ENCODE peak calls at places on chromosomes 11 and 22, in eight cellular contexts. K, O, N, B, Y, Z, G and D are unnamed samples.

GRCh38 chr22:37661160-37661924 is 2.8 kb downstream of the PDXP start:
- DNase-seq in B (peak), Z (no peak), G (peak), N (peak), K (no peak), Y (peak), O (peak), D (peak)

GRCh38 chr22:50611341-50612060 is 10.9 kb downstream of the MAPK8IP2 start:
- DNase-seq in O (no peak), B (no peak), N (no peak), Z (no peak), K (no peak), Y (no peak), G (no peak), D (no peak)

GRCh38 chr22:48943567-48944432 is 883.9 kb downstream of the BRD1 start:
- DNase-seq in Y (no peak), Z (peak), O (no peak), G (peak), B (peak), K (no peak), N (peak), D (no peak)

GRCh38 chr11:68655806-68656205 is 28.5 kb upstream of the GAL start:
- DNase-seq in K (no peak), O (no peak), Z (no peak), G (no peak), B (no peak), N (no peak), Y (no peak), D (no peak)

GRCh38 chr11:46332568-46333128 is 14.6 kb upstream of the DGKZ start:
- DNase-seq in N (no peak), B (peak), Z (no peak), K (peak), Y (no peak), G (no peak), O (no peak), D (no peak)

GRCh38 chr11:35584321-35584720 is 33.9 kb upstream of the FJX1 start:
- DNase-seq in N (no peak), Y (peak), K (no peak), Z (no peak), O (peak), B (no peak), G (peak), D (peak)

GRCh38 chr11:2098691-2099522 is 40.3 kb downstream of the IGF2 start:
- DNase-seq in G (no peak), Z (no peak), Y (no peak), N (no peak), B (no peak), K (no peak), O (no peak), D (no peak)

GRCh38 chr11:8086571-8086970 is 5.6 kb downstream of the TUB start:
- DNase-seq in G (no peak), Y (no peak), K (no peak), Z (no peak), N (no peak), O (no peak), B (no peak), D (no peak)

GRCh38 chr11:118918686-118919280 is 6.9 kb downstream of the BCL9L start:
- DNase-seq in O (peak), K (no peak), Z (peak), G (no peak), N (no peak), Y (peak), B (no peak), D (peak)

GRCh38 chr11:120135838-120136237 is 2.1 kb downstream of the TRIM29 start:
- DNase-seq in K (no peak), Z (no peak), B (no peak), Y (no peak), N (no peak), G (no peak), O (no peak), D (no peak)

GRCh38 chr22:17878970-17879369 is 104.7 kb upstream of the BID start:
- DNase-seq in B (no peak), G (no peak), Z (no peak), N (no peak), Y (peak), K (no peak), O (no peak), D (no peak)

GRCh38 chr22:19799322-19800190 is 39.0 kb downstream of the TBX1 start:
- DNase-seq in G (no peak), Z (no peak), K (no peak), O (peak), B (no peak), N (no peak), Y (peak), D (peak)

GRCh38 chr11:8291421-8292350 is 28.0 kb upstream of the LMO1 start:
- DNase-seq in O (no peak), Z (no peak), K (no peak), Y (no peak), G (no peak), N (no peak), B (peak), D (no peak)

GRCh38 chr11:82858556-82859091 is 41.6 kb downstream of the PRCP start:
- DNase-seq in O (peak), Y (peak), G (peak), K (no peak), B (no peak), N (no peak), Z (no peak), D (peak)

GRCh38 chr11:46120361-46120710 is 918 bp downstream of the PHF21A start:
- DNase-seq in Z (peak), Y (no peak), B (peak), K (no peak), G (no peak), N (no peak), O (no peak), D (no peak)

GRCh38 chr22:29031236-29031982 is 30.2 kb downstream of the C22orf31 start:
- DNase-seq in O (peak), G (peak), N (peak), K (no peak), Y (peak), B (peak), Z (peak), D (peak)

GRCh38 chr11:114719562-114719961 is 41.2 kb downstream of the NXPE2 start:
- DNase-seq in Z (no peak), G (no peak), K (no peak), B (no peak), Y (no peak), O (no peak), N (no peak), D (no peak)

GRCh38 chr11:12411806-12412727 is 34.7 kb downstream of the PARVA start:
- DNase-seq in K (peak), G (peak), O (peak), N (peak), Z (peak), B (peak), Y (peak), D (peak)

GRCh38 chr11:75151346-75152047 is 590 bp downstream of the SLCO2B1 start:
- DNase-seq in B (no peak), Z (peak), N (no peak), K (no peak), Y (no peak), O (no peak), G (no peak), D (no peak)

GRCh38 chr11:66195867-66196266 is 72.6 kb upstream of the RAB1B start:
- DNase-seq in K (no peak), O (no peak), N (peak), Z (no peak), B (no peak), G (no peak), Y (no peak), D (no peak)

GRCh38 chr11:120431633-120432032 is 79.9 kb upstream of the GRIK4 start:
- DNase-seq in N (peak), B (peak), O (peak), K (no peak), G (peak), Z (no peak), Y (peak), D (peak)

GRCh38 chr11:69039501-69039900 is 9.2 kb upstream of the TPCN2 start:
- DNase-seq in N (no peak), O (no peak), Z (no peak), K (no peak), Y (peak), B (no peak), G (no peak), D (peak)

GRCh38 chr22:30397656-30398635 is 1.1 kb downstream of the SEC14L2 start:
- DNase-seq in Y (no peak), B (peak), N (no peak), Z (no peak), K (no peak), G (peak), O (no peak), D (peak)

GRCh38 chr11:30786392-30787120 is 200.4 kb upstream of the MPPED2 start:
- DNase-seq in N (peak), Y (peak), Z (no peak), G (no peak), O (no peak), B (no peak), K (no peak), D (no peak)

GRCh38 chr22:46579751-46580449 is 40.3 kb upstream of the GRAMD4 start:
- DNase-seq in K (no peak), Y (no peak), G (no peak), B (no peak), O (no peak), Z (no peak), N (no peak), D (no peak)

GRCh38 chr22:46578251-46578823 is 40.9 kb upstream of the CELSR1 start:
- DNase-seq in N (no peak), K (no peak), B (no peak), Y (no peak), Z (no peak), G (no peak), O (no peak), D (no peak)

GRCh38 chr22:46580940-46581579 is 39.1 kb upstream of the GRAMD4 start:
- DNase-seq in G (no peak), Z (no peak), Y (no peak), O (no peak), B (no peak), K (no peak), N (no peak), D (no peak)

GRCh38 chr22:46577361-46578249 is 40.2 kb upstream of the CELSR1 start:
- DNase-seq in Z (no peak), Y (no peak), G (no peak), N (no peak), B (peak), K (no peak), O (no peak), D (no peak)

DNA sequence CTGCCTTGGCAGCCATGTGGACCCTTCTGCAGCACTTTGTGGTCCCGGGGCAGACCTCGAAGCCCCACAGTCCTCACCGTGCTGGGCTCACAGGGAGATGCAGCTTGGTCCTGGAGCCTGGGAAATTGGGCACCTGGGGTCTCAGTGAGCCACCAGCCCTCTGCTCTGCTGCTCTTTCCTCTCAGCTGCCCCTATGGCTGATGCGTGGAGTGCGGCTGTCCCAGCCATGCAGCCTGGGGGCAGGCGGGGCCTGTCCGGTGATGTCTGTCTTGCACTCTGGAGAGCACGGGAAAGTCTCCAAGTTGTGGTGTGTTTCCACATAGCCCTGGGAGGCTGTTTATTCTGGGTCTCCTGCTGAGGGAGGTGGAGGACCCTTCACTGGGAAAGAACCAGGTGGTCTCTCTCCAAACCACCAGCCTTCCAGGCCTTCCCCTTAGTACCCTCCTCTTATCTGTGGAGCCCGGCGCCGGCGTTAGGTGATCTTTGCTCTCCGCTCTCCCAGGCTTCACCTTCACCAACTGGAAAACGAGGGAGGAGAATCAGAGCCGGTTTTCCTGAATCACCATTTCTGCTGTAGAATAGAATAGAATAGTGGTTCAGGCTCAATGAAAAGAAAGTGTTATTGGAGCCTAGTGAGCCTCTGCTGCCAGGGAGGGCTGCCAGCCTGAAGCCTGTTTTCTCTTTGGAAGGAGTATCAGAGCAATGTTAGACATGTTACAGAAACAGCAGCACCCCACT is 41.2 kb upstream of the GRAMD4 start:
- DNase-seq in Z (peak), K (no peak), B (peak), G (no peak), N (peak), Y (peak), O (peak), D (peak)
- H3K4me3 ChIP-seq in Z (no peak), K (no peak), B (no peak), G (no peak), N (peak), Y (peak), O (no peak), D (no peak)

DNA sequence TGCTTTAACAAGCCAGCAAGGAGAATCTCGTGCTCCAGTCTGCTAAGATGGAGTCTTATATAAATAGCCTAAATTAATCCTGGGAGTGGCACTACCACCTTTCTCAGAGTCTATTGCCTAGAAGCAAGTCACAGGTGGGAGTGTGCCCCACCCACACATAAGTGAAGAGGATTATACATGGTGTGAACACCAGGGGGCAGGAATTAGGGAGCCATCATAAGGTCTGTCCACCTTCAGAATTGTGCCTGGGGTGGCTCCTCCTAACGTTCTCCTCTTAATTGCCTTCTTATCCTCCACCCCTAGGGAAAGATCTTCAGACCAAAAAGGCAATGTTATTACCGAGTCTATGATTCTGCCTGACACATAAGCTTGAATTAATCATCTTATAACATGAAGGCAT is 276.8 kb upstream of the SESN3 start:
- DNase-seq in Z (no peak), B (no peak), N (no peak), Y (no peak), G (no peak), O (no peak), K (no peak), D (no peak)
- TF ChIP-seq CTCF in Z (no peak), B (peak), N (no peak), Y (no peak), G (no peak), O (no peak), K (no peak), D (no peak)

GRCh38 chr11:133919330-133920108 is 37.2 kb downstream of the IGSF9B start:
- DNase-seq in O (no peak), Z (no peak), G (no peak), Y (no peak), K (no peak), N (no peak), B (no peak), D (no peak)
- H3K4me3 ChIP-seq in O (no peak), Z (no peak), G (no peak), Y (no peak), K (no peak), N (no peak), B (no peak), D (no peak)

DNA sequence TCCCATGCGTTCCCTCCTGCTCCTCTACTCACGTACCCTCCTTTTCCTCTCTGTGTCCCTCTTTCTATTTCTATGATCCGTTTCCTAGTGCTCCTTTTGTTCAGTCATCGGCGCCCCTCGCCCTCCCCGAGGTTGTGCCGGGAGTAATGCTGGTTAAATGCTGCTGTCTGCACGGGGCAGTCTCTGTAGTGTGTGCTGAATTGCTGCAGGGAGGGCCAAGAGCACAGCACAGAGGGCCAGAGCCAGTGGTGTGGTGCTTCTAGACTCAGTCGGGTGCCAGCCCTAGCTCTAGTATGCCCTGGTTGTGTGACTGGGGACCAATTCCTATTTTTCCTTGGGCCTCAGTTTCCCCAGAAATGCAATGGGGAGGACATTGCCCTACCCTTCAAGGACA is 98.3 kb downstream of the PKNOX2 start:
- DNase-seq in Y (peak), B (peak), N (no peak), O (peak), G (no peak), Z (no peak), K (no peak), D (peak)
- TF ChIP-seq CTCF in Y (no peak), B (no peak), N (no peak), O (no peak), G (no peak), Z (no peak), K (no peak), D (no peak)

DNA sequence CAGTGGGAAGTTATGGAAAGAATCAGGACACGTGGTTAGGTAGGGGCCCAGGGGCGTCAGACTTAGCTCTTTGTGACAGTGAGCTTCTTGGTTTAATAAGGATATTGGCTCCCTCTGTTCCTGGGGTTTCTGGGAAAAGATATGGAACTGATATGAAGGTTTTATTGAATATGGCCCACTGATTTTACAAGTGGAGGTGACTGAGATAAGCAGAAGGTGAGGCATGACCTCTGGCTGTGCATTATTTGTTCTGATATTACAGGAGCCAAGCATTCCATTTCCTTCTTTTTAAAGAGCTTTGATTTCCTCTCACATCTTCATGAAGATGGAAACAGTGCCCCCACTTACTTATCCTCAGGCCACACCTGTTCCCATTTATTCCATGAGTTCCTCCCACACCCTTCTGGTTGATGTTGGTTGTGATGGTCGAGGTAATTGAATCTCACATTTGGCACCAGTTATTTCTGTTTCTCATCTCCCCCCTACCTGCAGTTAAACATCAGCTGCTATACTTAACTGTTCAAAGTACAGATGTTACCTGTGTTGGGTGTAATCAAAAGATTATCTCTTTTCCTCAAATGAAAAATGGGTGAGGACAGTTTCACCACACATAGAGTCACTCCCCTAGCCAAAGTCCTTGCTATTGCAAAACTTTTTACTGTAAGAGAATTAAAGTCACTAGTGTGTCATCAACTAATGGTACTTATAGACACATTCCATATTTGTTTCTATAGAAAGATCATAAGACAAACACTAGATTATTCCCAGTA is 1.8 kb downstream of the TMEM45B start:
- DNase-seq in K (no peak), O (no peak), B (no peak), G (peak), Z (peak), Y (no peak), N (peak), D (no peak)
- H3K4me3 ChIP-seq in K (no peak), O (no peak), B (no peak), G (peak), Z (no peak), Y (no peak), N (peak), D (no peak)

GRCh38 chr11:79708319-79708928 is 267.6 kb upstream of the TENM4 start:
- DNase-seq in K (no peak), Y (peak), G (peak), O (peak), B (peak), N (peak), Z (peak), D (peak)
- TF ChIP-seq CTCF in K (no peak), Y (peak), G (peak), O (peak), B (peak), N (peak), Z (no peak), D (peak)

GRCh38 chr11:61294717-61295595 is at the start of gene VWCE:
- DNase-seq in Y (peak), B (peak), N (peak), K (peak), Z (peak), O (peak), G (peak), D (peak)
- H3K4me3 ChIP-seq in Y (peak), B (peak), N (peak), K (peak), Z (no peak), O (peak), G (peak), D (peak)

DNA sequence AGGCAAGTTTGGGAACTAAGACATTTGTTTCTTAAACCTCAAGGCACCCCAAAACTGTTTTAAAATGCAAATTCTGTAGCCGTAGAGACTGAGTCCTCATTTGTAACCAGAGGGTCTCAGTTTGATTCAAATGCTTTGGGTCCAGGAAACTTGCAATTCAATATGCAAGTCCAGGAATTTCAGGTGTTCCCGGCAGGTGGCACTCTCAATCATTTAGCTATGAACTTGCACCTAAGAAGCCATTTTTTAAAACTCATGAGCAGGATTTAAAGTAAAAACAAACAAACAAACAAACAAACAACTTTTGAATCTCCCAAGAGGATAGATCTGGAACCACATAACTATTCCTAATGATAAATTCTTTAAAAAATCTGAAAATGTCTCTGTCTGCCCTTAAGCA is 8.7 kb upstream of the ABTB2 start:
- DNase-seq in N (peak), O (peak), Y (no peak), Z (peak), K (no peak), G (peak), B (no peak), D (peak)
- TF ChIP-seq CTCF in N (peak), O (no peak), Y (peak), Z (no peak), K (no peak), G (peak), B (peak), D (no peak)

GRCh38 chr11:31817054-31817620 is 6.0 kb upstream of the PAX6 start:
- DNase-seq in Z (no peak), B (peak), N (no peak), O (no peak), Y (no peak), K (no peak), G (no peak), D (no peak)
- H3K4me3 ChIP-seq in Z (no peak), B (peak), N (peak), O (no peak), Y (no peak), K (peak), G (no peak), D (no peak)

DNA sequence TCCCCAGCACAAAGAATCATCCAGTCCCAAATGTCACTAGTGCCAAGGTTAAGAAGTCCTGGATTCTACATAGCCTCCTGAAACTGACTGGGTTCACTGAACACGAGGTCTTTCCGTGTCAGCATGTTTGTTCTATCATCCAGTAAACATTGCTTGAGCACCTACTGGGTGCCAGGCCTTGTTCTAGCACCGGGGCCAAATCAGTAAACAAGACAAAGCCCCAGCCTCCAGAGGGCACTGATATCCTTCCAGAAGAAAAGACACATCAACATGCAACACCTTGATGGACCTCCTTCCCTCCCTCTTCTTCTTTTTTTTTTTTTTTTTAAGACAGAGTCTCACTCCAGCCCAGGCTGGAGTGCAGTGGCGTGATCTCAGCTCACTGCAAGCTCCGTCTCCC is 26.9 kb downstream of the TPST2 start:
- DNase-seq in K (no peak), N (no peak), G (no peak), B (no peak), Y (no peak), Z (peak), O (no peak), D (no peak)
- TF ChIP-seq CTCF in K (peak), N (no peak), G (peak), B (no peak), Y (no peak), Z (no peak), O (no peak), D (no peak)